ENCODE peak calls at places on chromosomes 12 and 14, in six cellular contexts. Y is IMR-90, H is H1, E is mesenchymal stem cell, G is neuronal stem cell, T is H9. L is an unnamed sample.

GRCh38 chr12:55705802-55706402 is 1.8 kb downstream of the ITGA7 start:
- DNase-seq in Y (no peak), H (peak; percentile 72), E (no peak), G (no peak), T (peak; percentile 79), L (no peak)

GRCh38 chr14:99596772-99597171 is 7.2 kb downstream of the CCDC85C start:
- DNase-seq in Y (no peak), H (no peak), E (no peak), G (no peak), T (no peak), L (no peak)

GRCh38 chr12:81208193-81208946 is 130.5 kb downstream of the ACSS3 start:
- DNase-seq in Y (no peak), H (no peak), E (peak; percentile 12), G (no peak), T (no peak), L (no peak)

GRCh38 chr14:65346895-65347294 is 65.6 kb upstream of the FUT8 start:
- DNase-seq in Y (no peak), H (no peak), E (no peak), G (no peak), T (no peak), L (no peak)

GRCh38 chr12:126027816-126028215 is 962.6 kb downstream of the AACS start:
- DNase-seq in Y (no peak), H (no peak), E (no peak), G (no peak), T (no peak), L (no peak)

GRCh38 chr14:97704316-97704715 is 907.1 kb downstream of the VRK1 start:
- DNase-seq in Y (no peak), H (no peak), E (no peak), G (no peak), T (no peak), L (no peak)

GRCh38 chr14:93430319-93430801 is 379 bp upstream of the UNC79 start:
- DNase-seq in Y (no peak), H (peak; percentile 80), E (no peak), G (peak; percentile 54), T (peak; percentile 80), L (peak; percentile 8)

GRCh38 chr12:117494833-117495714 is 133.6 kb upstream of the NOS1 start:
- DNase-seq in Y (no peak), H (no peak), E (no peak), G (no peak), T (peak; percentile 34), L (no peak)

GRCh38 chr12:79451988-79452387 is 238.8 kb downstream of the PAWR start:
- DNase-seq in Y (peak; percentile 88), H (no peak), E (peak; percentile 92), G (no peak), T (no peak), L (peak; percentile 84)

GRCh38 chr14:49508124-49508523 is 78.1 kb downstream of the RPS29 start:
- DNase-seq in Y (no peak), H (no peak), E (no peak), G (no peak), T (no peak), L (peak; percentile 86)

GRCh38 chr14:77033622-77034521 is 5.4 kb upstream of the IRF2BPL start:
- DNase-seq in Y (peak; percentile 96), H (peak; percentile 90), E (peak; percentile 96), G (peak; percentile 69), T (peak; percentile 91), L (peak; percentile 89)

GRCh38 chr12:84070311-84070710 is 842.3 kb downstream of the SLC6A15 start:
- DNase-seq in Y (peak; percentile 89), H (no peak), E (peak; percentile 85), G (no peak), T (no peak), L (no peak)

GRCh38 chr14:75982724-75983358 is 1.0 kb upstream of the TGFB3 start:
- DNase-seq in Y (peak; percentile 61), H (peak; percentile 81), E (peak; percentile 62), G (no peak), T (no peak), L (peak; percentile 15)

GRCh38 chr12:77229640-77230442 is 164.5 kb upstream of the E2F7 start:
- DNase-seq in Y (no peak), H (no peak), E (no peak), G (no peak), T (no peak), L (no peak)

GRCh38 chr12:67921286-67921685 is 68.0 kb upstream of the IFNG-AS1 start:
- DNase-seq in Y (no peak), H (no peak), E (no peak), G (no peak), T (no peak), L (no peak)

GRCh38 chr12:98418357-98419075 is 96.9 kb upstream of the TMPO start:
- DNase-seq in Y (peak; percentile 93), H (no peak), E (peak; percentile 88), G (no peak), T (peak; percentile 65), L (peak; percentile 68)

GRCh38 chr14:24238123-24238522 is 4.3 kb downstream of the TINF2 start:
- DNase-seq in Y (no peak), H (no peak), E (no peak), G (no peak), T (no peak), L (peak; percentile 90)

GRCh38 chr12:14258468-14258947 is 107.0 kb upstream of the ATF7IP start:
- DNase-seq in Y (peak; percentile 7), H (no peak), E (no peak), G (no peak), T (no peak), L (no peak)

GRCh38 chr14:42535397-42535796 is 928.7 kb downstream of the LRFN5 start:
- DNase-seq in Y (no peak), H (no peak), E (no peak), G (no peak), T (peak; percentile 55), L (no peak)

GRCh38 chr14:21097616-21098133 is 780 bp downstream of the ZNF219 start:
- DNase-seq in Y (no peak), H (no peak), E (no peak), G (no peak), T (peak; percentile 61), L (no peak)

GRCh38 chr12:68304626-68305025 is 27.5 kb downstream of the MDM1 start:
- DNase-seq in Y (peak; percentile 59), H (no peak), E (no peak), G (no peak), T (no peak), L (no peak)

GRCh38 chr12:64160718-64161060 is 61.4 kb downstream of the KICS2 start:
- DNase-seq in Y (peak; percentile 73), H (no peak), E (no peak), G (no peak), T (no peak), L (peak; percentile 73)

GRCh38 chr14:88914956-88915355 is 90.5 kb downstream of the TTC8 start:
- DNase-seq in Y (no peak), H (no peak), E (no peak), G (no peak), T (no peak), L (no peak)

GRCh38 chr12:13024151-13024946 is 19.8 kb upstream of the FAM234B start:
- DNase-seq in Y (peak; percentile 82), H (peak; percentile 2), E (no peak), G (no peak), T (no peak), L (peak; percentile 32)

GRCh38 chr14:59018978-59019377 is 169.5 kb upstream of the DAAM1 start:
- DNase-seq in Y (peak; percentile 4), H (no peak), E (no peak), G (no peak), T (peak; percentile 58), L (no peak)

GRCh38 chr14:34863844-34864243 is 11.3 kb downstream of the BAZ1A start:
- DNase-seq in Y (no peak), H (no peak), E (no peak), G (no peak), T (no peak), L (no peak)

GRCh38 chr14:54503476-54503875 is 6.2 kb upstream of the CGRRF1 start:
- DNase-seq in Y (peak; percentile 47), H (no peak), E (peak; percentile 72), G (no peak), T (no peak), L (peak; percentile 60)

DNA sequence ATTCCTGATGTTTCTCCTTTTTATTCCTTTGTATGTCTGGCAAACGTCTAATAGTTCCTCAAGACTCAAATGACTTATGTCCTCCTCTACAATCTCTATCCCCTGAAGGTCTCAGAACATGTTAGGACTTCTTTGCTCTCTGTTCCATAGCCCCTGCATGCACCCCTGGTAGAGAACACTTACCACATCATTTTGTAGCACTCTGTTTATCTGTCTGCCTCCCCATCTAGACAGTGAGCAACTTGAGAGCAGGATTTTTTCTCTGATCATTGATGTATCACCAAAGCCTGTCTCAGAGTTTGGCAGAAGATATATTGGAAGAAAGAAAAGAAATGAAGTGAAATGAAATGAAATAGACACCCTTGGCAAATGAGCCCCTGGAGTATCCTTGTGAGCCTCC is 1231.2 kb upstream of the FLRT2 start:
- DNase-seq in Y (no peak), H (no peak), E (no peak), G (no peak), T (no peak), L (no peak)
- H2AK5ac ChIP-seq in Y (no peak overlapping the region), H (no peak overlapping the region), E (no peak overlapping the region), G (no peak overlapping the region), T (no peak overlapping the region), L (no peak overlapping the region)

DNA sequence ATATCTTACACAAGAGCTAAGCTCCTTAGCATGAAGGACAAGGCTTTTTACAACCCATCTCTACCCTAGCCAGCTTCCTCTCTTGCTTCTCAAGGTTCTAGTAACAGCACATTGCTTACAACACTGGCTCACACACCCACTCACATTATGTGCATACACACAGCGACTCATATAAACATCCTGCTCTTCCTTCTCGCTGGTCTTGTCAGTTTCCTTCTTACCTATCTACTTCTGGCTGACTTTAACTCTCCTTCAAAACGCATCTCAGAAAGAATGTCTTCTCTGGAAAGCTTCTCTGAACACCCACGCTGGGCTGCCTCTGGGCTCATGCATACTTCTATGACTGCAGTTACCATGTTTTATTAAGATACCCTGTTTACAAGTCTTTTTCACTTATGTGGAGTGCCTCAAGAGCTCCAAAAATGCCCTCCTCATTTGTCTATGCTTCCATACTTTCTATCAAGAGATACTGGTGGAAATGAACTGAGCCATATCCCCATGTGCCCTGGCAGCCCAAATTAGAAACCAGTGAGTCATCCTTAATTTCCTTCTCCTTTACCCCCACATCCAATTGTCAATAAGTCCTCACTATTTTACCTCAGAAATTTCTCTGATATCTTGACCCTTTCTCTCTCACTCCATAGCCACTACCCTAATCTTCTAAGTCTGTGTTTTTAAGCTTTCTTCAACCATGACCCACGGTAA is 126.9 kb upstream of the KRAS start:
- DNase-seq in Y (peak; percentile 94), H (no peak), E (peak; percentile 78), G (no peak), T (no peak), L (no peak)
- H3K18ac ChIP-seq in Y (peak overlapping the region; percentile 51), H (no peak overlapping the region), E (no peak overlapping the region), G (no peak overlapping the region), T (no peak overlapping the region), L (no peak overlapping the region)

DNA sequence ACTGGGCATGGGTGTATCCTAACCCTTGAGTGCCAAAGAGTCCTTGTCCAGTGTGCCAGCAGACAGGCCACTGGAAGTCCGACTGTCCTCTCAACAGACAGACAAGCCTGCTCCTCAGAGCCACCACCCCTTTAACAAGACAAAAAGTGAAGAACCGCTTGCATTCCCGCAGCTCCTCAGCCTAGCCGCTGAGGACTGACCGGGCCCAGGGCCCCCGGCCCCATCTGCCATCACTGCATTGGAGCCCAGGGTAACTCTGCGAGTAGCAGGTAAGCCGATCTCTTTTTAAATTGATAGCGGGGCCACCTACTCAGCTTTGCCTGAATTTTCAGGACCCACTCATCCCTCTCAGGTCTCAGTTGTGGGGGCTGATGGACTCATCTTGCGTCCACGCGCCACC is 68.9 kb downstream of the MOK start:
- DNase-seq in Y (no peak), H (no peak), E (no peak), G (no peak), T (no peak), L (no peak)
- H2AK5ac ChIP-seq in Y (peak overlapping the region; percentile 0), H (no peak overlapping the region), E (peak overlapping the region; percentile 80), G (peak overlapping the region; percentile 71), T (no peak overlapping the region), L (no peak overlapping the region)

GRCh38 chr14:67532998-67533753 is at the start of gene PLEKHH1:
- DNase-seq in Y (peak; percentile 57), H (peak; percentile 84), E (peak; percentile 74), G (peak; percentile 61), T (peak; percentile 83), L (peak; percentile 68)
- H3K18ac ChIP-seq in Y (no peak within 1 kb of the TSS), H (peak within 1 kb of the TSS; percentile 62), E (peak within 1 kb of the TSS; percentile 63), G (peak within 1 kb of the TSS; percentile 88), T (peak within 1 kb of the TSS; percentile 19), L (peak within 1 kb of the TSS; percentile 77)

L was measured in trophoblast cell.